ENCODE peak calls at places on chromosomes 2 and 18, in five cellular contexts. T is stimulated activated CD4-positive, alpha-beta T cell treated with anti-CD3 and anti-CD28 coated beads, TNF-alpha, amount 100 ng/mL, for 24 hours; E is CD8-positive, alpha-beta T cell; N is astrocyte of the spinal cord; P is activated T-helper 1 cell treated with Interleukin-2 at 50 U/mL for 16 hours. Z is an unnamed sample.
A peak's percentile ranks its signal among the peaks of the same experiment; 100 is the strongest.

GRCh38 chr2:47218899-47219525 is 63.9 kb upstream of the STPG4 start:
- DNase-seq in E (no peak), T (no peak), N (no peak), P (no peak), Z (no peak)

GRCh38 chr2:19677215-19677777 is 224.5 kb downstream of the TTC32 start:
- DNase-seq in P (no peak), N (no peak), E (no peak), T (no peak), Z (no peak)

GRCh38 chr2:238882083-238882755 is 34.3 kb downstream of the TWIST2 start:
- DNase-seq in T (no peak), E (no peak), P (no peak), N (no peak), Z (no peak)

GRCh38 chr2:212686285-212686895 is 147.8 kb upstream of the ERBB4 start:
- DNase-seq in P (no peak), T (peak; percentile 36), E (peak; percentile 54), N (peak; percentile 78), Z (peak; percentile 62)

GRCh38 chr2:213545964-213546363 is 261.7 kb downstream of the SPAG16 start:
- DNase-seq in N (no peak), P (no peak), E (no peak), T (no peak), Z (no peak)

GRCh38 chr2:71798266-71799012 is 345.1 kb downstream of the DYSF start:
- DNase-seq in P (no peak), N (peak; percentile 13), E (no peak), T (no peak), Z (peak; percentile 43)

GRCh38 chr2:210226186-210226585 is 939 bp upstream of the ACADL start:
- DNase-seq in T (no peak), P (no peak), E (no peak), N (no peak), Z (no peak)

GRCh38 chr2:144183744-144184143 is 336.2 kb downstream of the ZEB2 start:
- DNase-seq in N (no peak), E (peak; percentile 68), T (peak; percentile 66), P (peak; percentile 35), Z (no peak)

GRCh38 chr2:239932881-239933735 is 92.0 kb downstream of the NDUFA10 start:
- DNase-seq in E (no peak), P (no peak), T (no peak), N (no peak), Z (no peak)

GRCh38 chr2:51995293-51995692 is 963.4 kb upstream of the NRXN1 start:
- DNase-seq in P (no peak), E (no peak), N (peak; percentile 83), T (no peak), Z (peak; percentile 15)

GRCh38 chr2:72457801-72458516 is 310.3 kb upstream of the CYP26B1 start:
- DNase-seq in P (no peak), N (no peak), T (no peak), E (no peak), Z (peak; percentile 63)

GRCh38 chr2:81853331-81853730 is 1548.8 kb upstream of the LRRTM1 start:
- DNase-seq in N (no peak), P (no peak), T (no peak), E (no peak), Z (peak; percentile 44)

GRCh38 chr2:65728477-65729180 is 296.2 kb upstream of the SPRED2 start:
- DNase-seq in N (no peak), E (no peak), P (no peak), T (no peak), Z (no peak)

GRCh38 chr2:190763901-190764514 is 115.1 kb downstream of the NAB1 start:
- DNase-seq in N (no peak), T (peak; percentile 37), P (no peak), E (no peak), Z (peak; percentile 40)

GRCh38 chr18:30775629-30776028 is 266.9 kb downstream of the DSC3 start:
- DNase-seq in T (no peak), P (no peak), N (no peak), E (no peak), Z (no peak)

GRCh38 chr2:108945969-108946368 is 43.1 kb downstream of the EDAR start:
- DNase-seq in P (no peak), E (no peak), T (no peak), N (no peak), Z (no peak)

GRCh38 chr18:50880108-50880465 is 1.2 kb downstream of the ME2 start:
- DNase-seq in T (no peak), P (no peak), N (peak; percentile 3), E (no peak), Z (peak; percentile 21)

GRCh38 chr2:71557321-71557720 is 104.0 kb downstream of the DYSF start:
- DNase-seq in E (no peak), T (no peak), N (no peak), P (no peak), Z (no peak)

GRCh38 chr2:85277416-85278158 is 50.2 kb downstream of the TGOLN2 start:
- DNase-seq in N (peak; percentile 72), P (no peak), E (no peak), T (no peak), Z (peak; percentile 73)

GRCh38 chr2:168155680-168156079 is 91.7 kb downstream of the STK39 start:
- DNase-seq in N (no peak), T (no peak), E (no peak), P (no peak), Z (no peak)

GRCh38 chr18:76978616-76979015 is 154.0 kb downstream of the MBP start:
- DNase-seq in N (no peak), P (no peak), T (no peak), E (no peak), Z (no peak)

GRCh38 chr2:225275443-225275842 is 124.1 kb upstream of the NYAP2 start:
- DNase-seq in T (no peak), N (no peak), P (no peak), E (no peak), Z (no peak)

GRCh38 chr2:235330775-235331438 is 162.9 kb upstream of the AGAP1 start:
- DNase-seq in T (no peak), P (no peak), E (no peak), N (peak; percentile 96), Z (no peak)

GRCh38 chr18:31942301-31942998 is 478 bp downstream of the TRAPPC8 start:
- DNase-seq in N (peak; percentile 45), P (no peak), E (peak; percentile 25), T (peak; percentile 26), Z (peak; percentile 75)

GRCh38 chr2:24552836-24553235 is 61.8 kb downstream of the NCOA1 start:
- DNase-seq in E (no peak), N (no peak), P (no peak), T (no peak), Z (no peak)

GRCh38 chr2:15943378-15943851 is 3.1 kb downstream of the MYCN start:
- DNase-seq in P (no peak), N (no peak), T (peak; percentile 16), E (no peak), Z (peak; percentile 33)

GRCh38 chr2:29777164-29777563 is 144.2 kb downstream of the ALK start:
- DNase-seq in N (no peak), E (no peak), T (no peak), P (no peak), Z (no peak)

GRCh38 chr18:65091737-65092329 is 659.0 kb upstream of the CDH7 start:
- DNase-seq in P (no peak), N (peak; percentile 18), E (no peak), T (no peak), Z (peak; percentile 46)

GRCh38 chr18:67043276-67043675 is 439.4 kb upstream of the CDH19 start:
- DNase-seq in P (no peak), E (no peak), N (no peak), T (no peak), Z (no peak)

GRCh38 chr2:85794491-85795121 is 40.8 kb downstream of the ATOH8 start:
- DNase-seq in E (no peak), T (no peak), P (no peak), N (no peak), Z (no peak)

GRCh38 chr2:174659069-174659900 is 61.7 kb upstream of the WIPF1 start:
- DNase-seq in P (no peak), N (no peak), E (no peak), T (no peak), Z (no peak)

GRCh38 chr2:30481323-30481800 is 34.3 kb downstream of the LCLAT1 start:
- DNase-seq in E (no peak), N (no peak), T (no peak), P (no peak), Z (no peak)

GRCh38 chr18:58728719-58729118 is 57.5 kb downstream of the MALT1 start:
- DNase-seq in P (no peak), E (no peak), N (no peak), T (no peak), Z (no peak)

GRCh38 chr2:10613263-10613662 is 76.5 kb downstream of the NOL10 start:
- DNase-seq in N (no peak), T (no peak), P (no peak), E (no peak), Z (no peak)

GRCh38 chr2:140808816-140809215 is 1322.0 kb downstream of the LRP1B start:
- DNase-seq in N (no peak), T (no peak), E (no peak), P (no peak), Z (no peak)

GRCh38 chr2:132448771-132449170 is 32.2 kb downstream of the GPR39 start:
- DNase-seq in N (peak; percentile 43), T (no peak), E (no peak), P (no peak), Z (peak; percentile 50)

GRCh38 chr18:63752661-63753060 is 22.6 kb upstream of the SERPINB7 start:
- DNase-seq in E (no peak), P (no peak), N (no peak), T (no peak), Z (no peak)